ENCODE peak calls at places on chromosome 1, in eight cellular contexts. A, C, H, O, D, X, Z and B are unnamed samples.

GRCh38 chr1:200452850-200453543 is 43.2 kb upstream of the ZNF281 start:
- DNase-seq in O (no peak), H (no peak), C (no peak), Z (no peak), A (no peak), D (no peak), X (no peak), B (no peak)

GRCh38 chr1:234542211-234542850 is 63.4 kb upstream of the TARBP1 start:
- DNase-seq in D (no peak), H (no peak), A (no peak), O (no peak), Z (no peak), X (no peak), C (no peak), B (peak; percentile 50)

GRCh38 chr1:24390924-24391782 is 22.4 kb downstream of the STPG1 start:
- DNase-seq in D (peak; percentile 60), A (peak; percentile 78), H (peak; percentile 91), Z (no peak), O (peak; percentile 81), C (peak; percentile 58), X (peak; percentile 84), B (peak; percentile 77)

GRCh38 chr1:164868990-164869389 is 310.0 kb downstream of the PBX1 start:
- DNase-seq in A (no peak), H (no peak), C (no peak), D (no peak), X (no peak), Z (no peak), O (no peak), B (no peak)

GRCh38 chr1:78649628-78650027 is at the start of gene IFI44:
- DNase-seq in X (no peak), Z (no peak), D (no peak), C (peak; percentile 86), O (peak; percentile 79), H (peak; percentile 84), A (peak; percentile 86), B (peak; percentile 90)

GRCh38 chr1:22104074-22104473 is 38.8 kb downstream of the WNT4 start:
- DNase-seq in A (no peak), H (no peak), X (no peak), O (no peak), C (no peak), Z (no peak), D (no peak), B (no peak)

GRCh38 chr1:18951818-18952391 is 4.6 kb downstream of the IFFO2 start:
- DNase-seq in C (no peak), Z (no peak), D (no peak), X (no peak), H (no peak), A (no peak), O (peak; percentile 70), B (peak; percentile 36)

GRCh38 chr1:200780545-200781444 is 42.1 kb downstream of the CAMSAP2 start:
- DNase-seq in D (no peak), C (no peak), O (no peak), Z (no peak), X (no peak), H (no peak), A (no peak), B (no peak)

GRCh38 chr1:7149080-7149838 is 364.0 kb downstream of the CAMTA1 start:
- DNase-seq in X (no peak), Z (no peak), O (no peak), A (no peak), D (no peak), C (no peak), H (no peak), B (peak; percentile 85)

GRCh38 chr1:110050602-110051261 is 16.3 kb downstream of the STRIP1 start:
- DNase-seq in O (no peak), C (no peak), A (no peak), D (no peak), X (no peak), H (no peak), Z (no peak), B (no peak)

GRCh38 chr1:210237514-210237913 is 4.9 kb downstream of the SERTAD4 start:
- DNase-seq in O (no peak), A (no peak), X (no peak), C (no peak), D (no peak), Z (no peak), H (no peak), B (no peak)

GRCh38 chr1:210236840-210237409 is 4.3 kb downstream of the SERTAD4 start:
- DNase-seq in H (no peak), A (peak; percentile 69), O (peak; percentile 35), C (peak; percentile 57), X (no peak), Z (no peak), D (no peak), B (no peak)

GRCh38 chr1:210237981-210238380 is 5.4 kb downstream of the SERTAD4 start:
- DNase-seq in D (no peak), H (peak; percentile 53), Z (no peak), X (no peak), A (no peak), O (no peak), C (no peak), B (no peak)

GRCh38 chr1:210241121-210241520 is 8.5 kb downstream of the SERTAD4 start:
- DNase-seq in A (no peak), O (no peak), C (no peak), X (no peak), H (no peak), D (no peak), Z (no peak), B (no peak)

DNA sequence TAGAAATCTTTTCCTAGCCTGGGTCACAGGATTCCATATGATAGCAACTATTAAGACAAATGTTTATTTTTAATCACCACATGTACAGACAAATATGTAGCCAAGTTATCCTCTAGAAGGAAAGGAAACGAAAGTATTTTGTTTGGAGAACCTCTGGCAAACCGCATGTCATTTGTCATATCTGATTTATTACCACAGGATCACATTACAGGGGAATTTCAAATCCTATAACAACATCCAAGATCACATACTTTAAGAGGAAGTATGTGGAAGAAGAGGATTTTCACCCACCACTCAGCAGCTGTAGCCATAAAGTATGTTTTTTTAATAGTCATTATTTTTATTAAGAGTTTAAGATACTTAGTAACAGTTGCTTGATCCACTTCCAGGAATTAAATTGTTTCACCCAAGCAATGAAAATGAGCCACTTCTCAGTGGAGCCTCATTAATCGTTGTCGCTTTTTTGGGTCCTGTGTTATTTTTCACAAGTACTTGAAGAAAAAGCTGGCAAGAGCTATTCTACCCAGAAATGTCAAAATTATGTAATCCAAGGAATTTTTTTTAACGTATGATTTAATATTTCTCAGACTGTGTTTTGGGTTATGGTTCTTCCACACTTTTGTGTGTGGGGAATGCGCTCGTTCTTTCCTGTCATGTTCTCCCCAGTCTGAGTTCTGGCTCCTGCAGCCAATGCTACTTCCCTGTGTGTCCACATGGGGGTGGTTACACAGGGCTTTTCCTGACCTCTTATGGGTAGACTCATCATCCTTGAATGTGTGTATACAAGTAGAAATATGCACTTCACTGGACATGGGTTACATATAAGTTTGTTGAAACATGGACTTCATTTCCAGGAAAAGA is 6.9 kb downstream of the SERTAD4 start:
- DNase-seq in C (no peak), A (no peak), X (peak; percentile 51), H (peak; percentile 47), O (no peak), D (peak; percentile 16), Z (no peak), B (no peak)
- H3K4me1 ChIP-seq in C (peaks cover 20% of the 10 kb centered on the region), A (peaks cover 7% of the 10 kb centered on the region), X (peaks cover 14% of the 10 kb centered on the region), H (peaks cover 50% of the 10 kb centered on the region), O (no peaks in the 10 kb centered on the region), D (no peaks in the 10 kb centered on the region), Z (peaks cover 14% of the 10 kb centered on the region), B (peaks cover 45% of the 10 kb centered on the region)

DNA sequence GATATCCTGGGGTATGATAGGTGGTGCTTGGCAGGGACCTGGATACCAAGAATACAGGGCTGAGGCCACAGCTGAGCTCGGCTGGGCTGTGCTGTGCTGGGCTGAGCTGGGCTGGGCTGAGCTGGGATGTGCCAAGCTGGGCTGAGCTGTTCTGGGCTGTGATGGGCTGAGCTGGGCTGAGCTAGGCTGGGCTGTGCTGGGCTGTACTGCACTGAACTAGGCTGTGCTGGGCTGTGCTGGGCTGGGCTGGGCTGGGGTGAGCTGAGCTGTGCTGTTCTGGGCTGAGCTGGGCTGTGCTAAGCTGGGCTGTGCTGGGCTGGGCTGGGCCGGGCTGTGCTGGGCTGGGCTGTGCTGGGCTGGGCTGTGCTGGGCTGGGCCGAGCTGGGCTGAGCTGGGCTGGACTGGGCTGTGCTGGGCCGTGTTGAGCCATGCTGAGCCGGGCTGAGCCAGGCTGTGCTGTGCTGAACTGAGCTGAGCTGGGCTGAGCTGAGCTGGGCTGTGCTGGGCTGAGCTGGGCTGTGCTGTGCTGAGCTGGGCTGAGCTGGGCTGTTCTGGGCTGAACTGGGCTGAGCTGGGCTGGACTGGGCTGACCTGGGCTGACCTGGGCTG is 94.7 kb upstream of the ACTRT2 start:
- DNase-seq in C (no peak), X (no peak), O (no peak), A (no peak), D (no peak), H (no peak), Z (no peak), B (no peak)
- H3K9me3 ChIP-seq in C (no peaks in the 10 kb centered on the region), X (no peaks in the 10 kb centered on the region), O (no peaks in the 10 kb centered on the region), A (no peaks in the 10 kb centered on the region), D (no peaks in the 10 kb centered on the region), H (no peaks in the 10 kb centered on the region), Z (peaks cover 100% of the 10 kb centered on the region), B (peaks cover 6% of the 10 kb centered on the region)

GRCh38 chr1:226590626-226591025 is 42.1 kb downstream of the STUM start:
- DNase-seq in O (no peak), H (no peak), X (no peak), C (no peak), D (no peak), Z (no peak), A (no peak), B (no peak)
- TF ChIP-seq EP300 in O (no peak), H (no peak), X (no peak), C (no peak), D (no peak), Z (no peak), A (no peak), B (no peak)

DNA sequence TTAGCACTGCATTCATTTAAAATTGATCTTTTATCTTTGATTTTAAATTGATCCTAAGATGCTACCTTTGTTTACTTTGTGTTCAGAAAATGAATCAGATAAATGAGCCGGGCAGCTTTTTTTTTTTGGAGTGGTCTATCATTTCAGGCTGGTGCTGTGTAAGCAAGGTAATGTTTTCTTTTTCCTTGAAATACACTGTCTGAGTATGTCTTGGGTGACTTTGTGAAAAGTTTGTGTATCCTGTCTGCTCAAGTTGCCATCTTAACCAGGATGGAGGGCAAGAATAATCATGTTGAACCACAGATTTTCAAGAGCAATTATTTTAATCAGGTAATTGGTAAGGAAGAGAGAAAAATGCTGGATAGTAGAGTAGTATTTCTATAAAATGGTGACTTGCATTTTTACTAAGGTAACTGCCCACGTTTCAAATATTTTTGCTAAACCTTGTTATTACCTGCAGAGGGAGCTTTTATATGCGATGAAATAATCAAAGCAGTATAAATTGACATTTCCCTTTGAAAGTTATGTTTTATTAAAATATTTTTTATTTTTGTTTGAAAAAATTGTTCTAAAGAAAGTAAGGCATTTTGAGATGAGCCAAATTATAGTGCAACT is 11.1 kb downstream of the ADGRL2 start:
- DNase-seq in A (no peak), Z (no peak), O (no peak), X (peak; percentile 28), C (no peak), D (no peak), H (no peak), B (no peak)
- H3K4me1 ChIP-seq in A (peaks cover 2% of the 10 kb centered on the region), Z (peaks cover 12% of the 10 kb centered on the region), O (no peaks in the 10 kb centered on the region), X (peaks cover 18% of the 10 kb centered on the region), C (no peaks in the 10 kb centered on the region), D (peaks cover 16% of the 10 kb centered on the region), H (no peaks in the 10 kb centered on the region), B (peaks cover 8% of the 10 kb centered on the region)

GRCh38 chr1:187999973-188000372 is 1171.2 kb downstream of the PLA2G4A start:
- DNase-seq in Z (no peak), C (no peak), X (no peak), O (no peak), A (no peak), H (no peak), D (no peak), B (no peak)
- H3K9me3 ChIP-seq in Z (no peaks in the 10 kb centered on the region), C (no peaks in the 10 kb centered on the region), X (no peaks in the 10 kb centered on the region), O (no peaks in the 10 kb centered on the region), A (no peaks in the 10 kb centered on the region), H (no peaks in the 10 kb centered on the region), D (no peaks in the 10 kb centered on the region), B (peaks cover 7% of the 10 kb centered on the region)